ENCODE peak calls at places on chromosomes 7 and 10, in nine cellular contexts. N is left ventricle myocardium inferior; D is naive thymus-derived CD8-positive, alpha-beta T cell; V is B cell; U is brain microvascular endothelial cell; H is ELF-1; I is T-helper 17 cell; T is renal cortical epithelial cell; X is neuronal stem cell. C is an unnamed sample.

GRCh38 chr7:138493535-138493934 is 33.5 kb downstream of the TRIM24 start:
- DNase-seq in N (no peak), T (no peak), X (no peak), V (no peak), I (no peak), U (no peak), D (no peak), H (no peak), C (no peak)

GRCh38 chr10:97974526-97975525 is 55.6 kb downstream of the CRTAC1 start:
- DNase-seq in D (no peak), T (no peak), V (no peak), N (no peak), U (no peak), H (peak), X (peak), I (no peak), C (no peak)

GRCh38 chr10:62386401-62387320 is 12.5 kb downstream of the ZNF365 start:
- DNase-seq in T (no peak), X (no peak), I (no peak), V (no peak), D (no peak), N (no peak), U (no peak), H (no peak), C (no peak)

GRCh38 chr10:624605-625334 is 64.7 kb downstream of the DIP2C start:
- DNase-seq in U (peak), X (no peak), V (no peak), N (peak), T (peak), D (no peak), H (peak), I (no peak), C (no peak)

GRCh38 chr7:27167170-27167505 is 1.8 kb upstream of the HOXA9 start:
- DNase-seq in I (no peak), U (no peak), H (peak), V (no peak), X (no peak), D (no peak), N (peak), T (peak), C (peak)

GRCh38 chr7:121798076-121798475 is 74.9 kb upstream of the PTPRZ1 start:
- DNase-seq in D (no peak), V (no peak), N (no peak), X (peak), T (no peak), H (no peak), U (no peak), I (no peak), C (no peak)

GRCh38 chr10:110005716-110006115 is 2.1 kb upstream of the ADD3 start:
- DNase-seq in V (no peak), X (no peak), H (peak), I (no peak), D (no peak), T (peak), U (peak), N (peak), C (no peak)

GRCh38 chr10:129098517-129098916 is 368.5 kb upstream of the MGMT start:
- DNase-seq in I (no peak), D (no peak), H (no peak), V (no peak), T (no peak), U (no peak), N (no peak), X (no peak), C (no peak)

GRCh38 chr7:3436746-3437145 is 135.7 kb downstream of the SDK1 start:
- DNase-seq in H (no peak), I (no peak), V (no peak), D (no peak), T (no peak), U (peak), N (no peak), X (no peak), C (no peak)

GRCh38 chr7:80833289-80834104 is 85.4 kb downstream of the SEMA3C start:
- DNase-seq in N (no peak), H (no peak), X (no peak), I (no peak), D (no peak), U (peak), T (peak), V (no peak), C (no peak)

GRCh38 chr7:4527988-4528641 is 154.0 kb upstream of the FOXK1 start:
- DNase-seq in N (no peak), I (no peak), V (no peak), D (no peak), T (no peak), X (no peak), H (no peak), U (no peak), C (no peak)

GRCh38 chr7:19560111-19560883 is 148.5 kb downstream of the POLR1F start:
- DNase-seq in U (peak), I (no peak), T (peak), D (no peak), N (no peak), X (no peak), V (no peak), H (no peak), C (no peak)

GRCh38 chr7:121244120-121244865 is 84.5 kb upstream of the WNT16 start:
- DNase-seq in N (no peak), V (no peak), I (no peak), U (no peak), H (no peak), D (no peak), X (no peak), T (no peak), C (no peak)

GRCh38 chr7:140342732-140343514 is 55.4 kb downstream of the SLC37A3 start:
- DNase-seq in H (peak), V (no peak), X (no peak), U (peak), T (peak), I (no peak), D (no peak), N (peak), C (no peak)

GRCh38 chr7:143735962-143736361 is 21.5 kb downstream of the CTAGE6 start:
- DNase-seq in I (no peak), N (no peak), H (no peak), X (no peak), T (no peak), V (no peak), D (no peak), U (no peak), C (no peak)

GRCh38 chr7:65265959-65266519 is 107.6 kb upstream of the ZNF92 start:
- DNase-seq in D (no peak), I (no peak), H (no peak), N (no peak), X (no peak), T (no peak), U (no peak), V (no peak), C (no peak)

GRCh38 chr10:121774404-121774803 is 153.4 kb downstream of the ATE1 start:
- DNase-seq in U (no peak), H (no peak), I (no peak), T (peak), N (no peak), V (no peak), D (no peak), X (no peak), C (no peak)

C was measured in chondrocyte.